ENCODE peak calls at places on chromosomes 2 and 18, in seven cellular contexts. One of them, this sample, is unnamed.

GRCh38 chr2:207676827-207677354 is 34.5 kb upstream of the CCNYL1 start:
- DNase-seq in GM23338: no peak
- DNase-seq in Peyer's patch: no peak
- DNase-seq in left ventricle myocardium inferior: no peak
- DNase-seq in OCI-LY7: no peak
- DNase-seq in breast epithelium: no peak
- DNase-seq in fibroblast of lung: peak; percentile 92
- DNase-seq in this sample: no peak

GRCh38 chr2:71100195-71100964 is 29.6 kb downstream of the MCEE start:
- DNase-seq in GM23338: peak; percentile 75
- DNase-seq in Peyer's patch: peak; percentile 59
- DNase-seq in left ventricle myocardium inferior: peak; percentile 37
- DNase-seq in OCI-LY7: peak; percentile 52
- DNase-seq in breast epithelium: peak; percentile 24
- DNase-seq in fibroblast of lung: peak; percentile 58
- DNase-seq in this sample: peak; percentile 67

GRCh38 chr2:159366538-159366937 is 80.0 kb upstream of the WDSUB1 start:
- DNase-seq in GM23338: no peak
- DNase-seq in Peyer's patch: no peak
- DNase-seq in left ventricle myocardium inferior: no peak
- DNase-seq in OCI-LY7: no peak
- DNase-seq in breast epithelium: no peak
- DNase-seq in fibroblast of lung: no peak
- DNase-seq in this sample: no peak

GRCh38 chr2:124032799-124033198 is 7.7 kb downstream of the CNTNAP5 start:
- DNase-seq in GM23338: no peak
- DNase-seq in Peyer's patch: no peak
- DNase-seq in left ventricle myocardium inferior: no peak
- DNase-seq in OCI-LY7: no peak
- DNase-seq in breast epithelium: no peak
- DNase-seq in fibroblast of lung: no peak
- DNase-seq in this sample: no peak

GRCh38 chr2:219476605-219477578 is 21.8 kb upstream of the GMPPA start:
- DNase-seq in GM23338: peak; percentile 96
- DNase-seq in Peyer's patch: no peak
- DNase-seq in left ventricle myocardium inferior: peak; percentile 14
- DNase-seq in OCI-LY7: no peak
- DNase-seq in breast epithelium: no peak
- DNase-seq in fibroblast of lung: no peak
- DNase-seq in this sample: no peak

GRCh38 chr18:46009158-46009866 is 42.2 kb upstream of the EPG5 start:
- DNase-seq in GM23338: no peak
- DNase-seq in Peyer's patch: no peak
- DNase-seq in left ventricle myocardium inferior: no peak
- DNase-seq in OCI-LY7: no peak
- DNase-seq in breast epithelium: no peak
- DNase-seq in fibroblast of lung: no peak
- DNase-seq in this sample: no peak

GRCh38 chr2:176997074-176997791 is 215.4 kb upstream of the HNRNPA3 start:
- DNase-seq in GM23338: no peak
- DNase-seq in Peyer's patch: no peak
- DNase-seq in left ventricle myocardium inferior: no peak
- DNase-seq in OCI-LY7: no peak
- DNase-seq in breast epithelium: no peak
- DNase-seq in fibroblast of lung: peak; percentile 91
- DNase-seq in this sample: no peak

GRCh38 chr2:213545481-213545880 is 261.2 kb downstream of the SPAG16 start:
- DNase-seq in GM23338: no peak
- DNase-seq in Peyer's patch: no peak
- DNase-seq in left ventricle myocardium inferior: no peak
- DNase-seq in OCI-LY7: peak; percentile 16
- DNase-seq in breast epithelium: no peak
- DNase-seq in fibroblast of lung: no peak
- DNase-seq in this sample: no peak

GRCh38 chr2:69964353-69964831 is 3.0 kb upstream of the ASPRV1 start:
- DNase-seq in GM23338: no peak
- DNase-seq in Peyer's patch: peak; percentile 83
- DNase-seq in left ventricle myocardium inferior: no peak
- DNase-seq in OCI-LY7: no peak
- DNase-seq in breast epithelium: no peak
- DNase-seq in fibroblast of lung: no peak
- DNase-seq in this sample: no peak

GRCh38 chr2:6828299-6828584 is 37.5 kb downstream of the CMPK2 start:
- DNase-seq in GM23338: peak; percentile 65
- DNase-seq in Peyer's patch: no peak
- DNase-seq in left ventricle myocardium inferior: no peak
- DNase-seq in OCI-LY7: peak; percentile 66
- DNase-seq in breast epithelium: no peak
- DNase-seq in fibroblast of lung: peak; percentile 40
- DNase-seq in this sample: no peak

GRCh38 chr18:28735731-28736130 is 558.8 kb upstream of the CDH2 start:
- DNase-seq in GM23338: no peak
- DNase-seq in Peyer's patch: no peak
- DNase-seq in left ventricle myocardium inferior: no peak
- DNase-seq in OCI-LY7: no peak
- DNase-seq in breast epithelium: no peak
- DNase-seq in fibroblast of lung: peak; percentile 98
- DNase-seq in this sample: no peak

GRCh38 chr2:203586151-203586550 is 51.0 kb upstream of the RAPH1 start:
- DNase-seq in GM23338: no peak
- DNase-seq in Peyer's patch: no peak
- DNase-seq in left ventricle myocardium inferior: no peak
- DNase-seq in OCI-LY7: no peak
- DNase-seq in breast epithelium: no peak
- DNase-seq in fibroblast of lung: peak; percentile 32
- DNase-seq in this sample: no peak

GRCh38 chr2:144505245-144505801 is 14.6 kb downstream of the ZEB2 start:
- DNase-seq in GM23338: no peak
- DNase-seq in Peyer's patch: no peak
- DNase-seq in left ventricle myocardium inferior: no peak
- DNase-seq in OCI-LY7: no peak
- DNase-seq in breast epithelium: no peak
- DNase-seq in fibroblast of lung: peak; percentile 70
- DNase-seq in this sample: no peak

GRCh38 chr18:35143615-35144596 is 96.9 kb upstream of the ZNF397 start:
- DNase-seq in GM23338: peak; percentile 87
- DNase-seq in Peyer's patch: no peak
- DNase-seq in left ventricle myocardium inferior: no peak
- DNase-seq in OCI-LY7: peak; percentile 48
- DNase-seq in breast epithelium: no peak
- DNase-seq in fibroblast of lung: peak; percentile 43
- DNase-seq in this sample: no peak

DNA sequence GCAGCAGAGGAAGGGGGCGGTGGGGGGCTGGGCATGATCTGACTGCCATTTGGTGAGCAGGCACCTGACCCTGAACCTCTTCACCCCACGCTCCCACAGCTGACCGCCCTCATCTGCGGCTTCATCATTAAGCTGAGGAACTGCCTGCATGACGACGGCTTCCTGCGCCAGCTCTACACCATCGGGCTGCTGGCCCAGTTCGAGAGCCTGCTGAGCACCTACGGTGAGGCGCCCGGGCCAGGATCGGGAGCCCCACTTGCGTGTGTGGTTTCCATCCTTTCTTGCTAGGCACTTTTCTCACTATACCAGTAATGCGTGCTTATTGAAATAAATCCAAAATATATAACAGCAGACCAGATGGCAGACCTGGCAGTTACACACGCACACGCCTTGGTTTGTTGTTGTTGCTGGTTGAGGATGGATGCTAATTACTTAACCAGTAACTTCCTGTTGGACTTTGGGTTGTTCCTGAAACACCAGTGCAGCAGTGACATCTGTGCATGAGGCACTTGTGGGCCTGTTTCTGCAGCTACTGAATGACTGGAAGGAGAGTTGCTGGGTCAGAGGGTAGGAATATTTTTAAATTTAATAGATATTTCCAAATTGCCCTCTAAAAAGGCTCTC is 43.7 kb downstream of the COA5 start:
- DNase-seq in GM23338: no peak
- DNase-seq in Peyer's patch: no peak
- DNase-seq in left ventricle myocardium inferior: no peak
- DNase-seq in OCI-LY7: no peak
- DNase-seq in breast epithelium: no peak
- DNase-seq in fibroblast of lung: no peak
- DNase-seq in this sample: no peak
- H3K36me3 ChIP-seq in GM23338: peaks cover 7% of the 10 kb centered on the region
- H3K36me3 ChIP-seq in Peyer's patch: peaks cover 62% of the 10 kb centered on the region
- H3K36me3 ChIP-seq in left ventricle myocardium inferior: peaks cover 52% of the 10 kb centered on the region
- H3K36me3 ChIP-seq in OCI-LY7: no peaks in the 10 kb centered on the region
- H3K36me3 ChIP-seq in breast epithelium: peaks cover 9% of the 10 kb centered on the region
- H3K36me3 ChIP-seq in fibroblast of lung: peaks cover 2% of the 10 kb centered on the region
- H3K36me3 ChIP-seq in this sample: peaks cover 12% of the 10 kb centered on the region

GRCh38 chr2:44936275-44936674 is 5.2 kb upstream of the SIX3 start:
- DNase-seq in GM23338: no peak
- DNase-seq in Peyer's patch: peak; percentile 33
- DNase-seq in left ventricle myocardium inferior: no peak
- DNase-seq in OCI-LY7: no peak
- DNase-seq in breast epithelium: no peak
- DNase-seq in fibroblast of lung: no peak
- DNase-seq in this sample: no peak

GRCh38 chr2:44939074-44940052 is 2.1 kb upstream of the SIX3 start:
- DNase-seq in GM23338: peak; percentile 70
- DNase-seq in Peyer's patch: peak; percentile 34
- DNase-seq in left ventricle myocardium inferior: no peak
- DNase-seq in OCI-LY7: no peak
- DNase-seq in breast epithelium: no peak
- DNase-seq in fibroblast of lung: no peak
- DNase-seq in this sample: no peak

GRCh38 chr2:44936715-44937687 is 4.5 kb upstream of the SIX3 start:
- DNase-seq in GM23338: peak; percentile 81
- DNase-seq in Peyer's patch: peak; percentile 28
- DNase-seq in left ventricle myocardium inferior: no peak
- DNase-seq in OCI-LY7: no peak
- DNase-seq in breast epithelium: no peak
- DNase-seq in fibroblast of lung: no peak
- DNase-seq in this sample: no peak

GRCh38 chr2:44938287-44939073 is 3.0 kb upstream of the SIX3 start:
- DNase-seq in GM23338: peak; percentile 76
- DNase-seq in Peyer's patch: peak; percentile 47
- DNase-seq in left ventricle myocardium inferior: no peak
- DNase-seq in OCI-LY7: no peak
- DNase-seq in breast epithelium: no peak
- DNase-seq in fibroblast of lung: no peak
- DNase-seq in this sample: peak; percentile 32

DNA sequence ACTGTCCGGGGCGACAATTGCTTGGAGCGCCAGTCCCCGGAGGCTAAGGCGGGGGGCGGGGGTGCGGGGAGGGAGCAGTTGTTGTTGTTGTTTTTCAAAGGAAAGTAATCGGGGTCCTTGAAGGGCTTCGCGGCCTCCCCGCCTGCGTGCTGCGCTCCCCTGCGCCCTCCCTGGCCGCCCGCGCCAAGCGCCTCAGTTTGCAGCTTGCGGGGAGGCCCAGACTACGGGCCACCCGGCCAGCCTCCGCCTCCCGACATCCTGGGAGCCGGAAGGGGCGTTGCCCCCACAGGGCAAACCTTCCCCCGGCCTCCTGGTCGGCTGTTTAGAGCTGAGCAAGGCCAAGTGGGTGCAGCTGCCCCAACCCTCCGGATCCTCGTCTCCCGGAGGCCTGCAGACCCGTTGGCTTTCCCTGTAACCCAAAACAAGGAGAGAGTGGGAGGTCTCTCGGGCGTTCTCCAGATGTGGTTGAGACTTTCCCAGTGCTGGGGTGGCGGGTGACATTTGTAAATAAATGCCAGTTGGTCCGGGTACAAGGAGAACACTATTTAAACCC is 3.7 kb upstream of the SIX3 start:
- DNase-seq in GM23338: peak; percentile 90
- DNase-seq in Peyer's patch: peak; percentile 45
- DNase-seq in left ventricle myocardium inferior: no peak
- DNase-seq in OCI-LY7: no peak
- DNase-seq in breast epithelium: no peak
- DNase-seq in fibroblast of lung: peak; percentile 70
- DNase-seq in this sample: no peak
- TF ChIP-seq CTCF in GM23338: peak; percentile 16
- TF ChIP-seq CTCF in Peyer's patch: no peak
- TF ChIP-seq CTCF in left ventricle myocardium inferior: no peak
- TF ChIP-seq CTCF in OCI-LY7: no peak
- TF ChIP-seq CTCF in breast epithelium: no peak
- TF ChIP-seq CTCF in fibroblast of lung: no peak
- TF ChIP-seq CTCF in this sample: no peak

DNA sequence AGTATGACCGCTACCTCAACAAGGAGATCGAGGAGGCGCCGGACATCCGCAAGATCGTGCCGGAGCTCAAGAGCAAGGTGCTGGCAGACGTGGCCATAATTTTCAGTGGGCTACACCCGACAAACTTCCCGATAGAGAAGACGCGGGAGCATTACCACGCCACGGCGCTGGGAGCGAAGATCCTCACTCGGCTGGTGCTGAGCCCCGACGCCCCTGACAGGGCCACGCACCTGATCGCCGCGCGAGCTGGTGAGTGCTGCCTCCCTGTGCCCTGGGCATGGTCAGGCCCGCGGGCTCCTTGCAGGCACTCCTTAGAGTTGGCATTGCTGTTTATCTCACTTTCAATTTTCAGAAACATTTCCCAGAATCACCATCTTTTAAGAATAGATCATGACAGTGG is 35.7 kb downstream of the CTDP1 start:
- DNase-seq in GM23338: no peak
- DNase-seq in Peyer's patch: no peak
- DNase-seq in left ventricle myocardium inferior: no peak
- DNase-seq in OCI-LY7: no peak
- DNase-seq in breast epithelium: no peak
- DNase-seq in fibroblast of lung: no peak
- DNase-seq in this sample: no peak
- H3K36me3 ChIP-seq in GM23338: no peaks in the 10 kb centered on the region
- H3K36me3 ChIP-seq in Peyer's patch: peaks cover 96% of the 10 kb centered on the region
- H3K36me3 ChIP-seq in left ventricle myocardium inferior: peaks cover 87% of the 10 kb centered on the region
- H3K36me3 ChIP-seq in OCI-LY7: peaks cover 2% of the 10 kb centered on the region
- H3K36me3 ChIP-seq in breast epithelium: peaks cover 5% of the 10 kb centered on the region
- H3K36me3 ChIP-seq in fibroblast of lung: peaks cover 23% of the 10 kb centered on the region
- H3K36me3 ChIP-seq in this sample: no peaks in the 10 kb centered on the region

GRCh38 chr2:237823544-237823943 is 25.0 kb downstream of the RBM44 start:
- DNase-seq in GM23338: no peak
- DNase-seq in Peyer's patch: no peak
- DNase-seq in left ventricle myocardium inferior: no peak
- DNase-seq in OCI-LY7: no peak
- DNase-seq in breast epithelium: no peak
- DNase-seq in fibroblast of lung: no peak
- DNase-seq in this sample: no peak
- TF ChIP-seq CTCF in GM23338: no peak
- TF ChIP-seq CTCF in Peyer's patch: no peak
- TF ChIP-seq CTCF in left ventricle myocardium inferior: no peak
- TF ChIP-seq CTCF in OCI-LY7: no peak
- TF ChIP-seq CTCF in breast epithelium: no peak
- TF ChIP-seq CTCF in fibroblast of lung: no peak
- TF ChIP-seq CTCF in this sample: no peak

DNA sequence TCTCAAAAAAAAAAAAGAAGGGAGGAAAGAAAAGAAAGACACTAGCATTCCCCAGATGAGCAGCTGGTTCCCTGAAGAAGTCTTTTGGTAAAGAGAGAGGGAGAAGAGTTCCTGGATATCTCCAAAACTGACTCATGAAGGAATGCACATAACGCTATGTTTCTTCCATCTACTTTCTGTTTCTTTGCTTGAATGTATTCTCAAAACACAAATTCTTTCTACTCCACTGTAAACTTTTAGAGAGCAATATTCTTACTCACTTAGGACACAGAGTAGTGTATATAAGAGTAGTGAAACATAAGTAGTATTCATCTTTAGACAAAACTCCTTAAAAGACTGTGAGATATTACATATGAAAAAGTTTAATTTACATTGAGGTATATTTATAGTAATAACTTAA is 64.2 kb downstream of the TRIP12 start:
- DNase-seq in GM23338: no peak
- DNase-seq in Peyer's patch: no peak
- DNase-seq in left ventricle myocardium inferior: no peak
- DNase-seq in OCI-LY7: no peak
- DNase-seq in breast epithelium: no peak
- DNase-seq in fibroblast of lung: peak; percentile 30
- DNase-seq in this sample: no peak
- H3K36me3 ChIP-seq in GM23338: no peaks in the 10 kb centered on the region
- H3K36me3 ChIP-seq in Peyer's patch: peaks cover 35% of the 10 kb centered on the region
- H3K36me3 ChIP-seq in left ventricle myocardium inferior: peaks cover 31% of the 10 kb centered on the region
- H3K36me3 ChIP-seq in OCI-LY7: peaks cover 54% of the 10 kb centered on the region
- H3K36me3 ChIP-seq in breast epithelium: peaks cover 5% of the 10 kb centered on the region
- H3K36me3 ChIP-seq in fibroblast of lung: peaks cover 5% of the 10 kb centered on the region
- H3K36me3 ChIP-seq in this sample: no peaks in the 10 kb centered on the region